ENCODE peak calls at places on chromosomes 13 and 19, in four cellular contexts. N, I, T and H are unnamed samples. For H3K4me1, the result is how much of the 10 kb centered on the place peaks cover.

GRCh38 chr19:13176345-13176744 is 26.1 kb downstream of the IER2 start:
- DNase-seq in N (no peak), I (no peak), T (no peak), H (no peak)

GRCh38 chr19:56748443-56748842 is 76.9 kb upstream of the ZNF835 start:
- DNase-seq in N (no peak), I (no peak), T (no peak), H (no peak)

GRCh38 chr19:12737666-12738351 is 512 bp downstream of the GET3 start:
- DNase-seq in N (no peak), I (no peak), T (no peak), H (no peak)

GRCh38 chr19:47619763-47620162 is 10.8 kb downstream of the BICRA start:
- DNase-seq in N (no peak), I (no peak), T (no peak), H (no peak)

GRCh38 chr19:19410553-19411550 is 5.4 kb downstream of the GATAD2A start:
- DNase-seq in N (no peak), I (no peak), T (no peak), H (no peak)

GRCh38 chr19:41226053-41226873 is 7.2 kb downstream of the AXL start:
- DNase-seq in N (peak), I (peak), T (peak), H (peak)

GRCh38 chr13:25608181-25608580 is 236.4 kb downstream of the ATP8A2 start:
- DNase-seq in N (no peak), I (no peak), T (no peak), H (no peak)

GRCh38 chr13:45367358-45367757 is 26.4 kb upstream of the TPT1 start:
- DNase-seq in N (peak), I (no peak), T (no peak), H (no peak)

GRCh38 chr13:43235028-43235427 is 211.6 kb downstream of the DNAJC15 start:
- DNase-seq in N (no peak), I (no peak), T (no peak), H (no peak)

GRCh38 chr13:27055501-27055900 is 116.1 kb downstream of the USP12 start:
- DNase-seq in N (no peak), I (no peak), T (no peak), H (no peak)

GRCh38 chr19:2338751-2339643 is 10.5 kb downstream of the SPPL2B start:
- DNase-seq in N (no peak), I (peak), T (no peak), H (no peak)

GRCh38 chr19:54429545-54430227 is 14.4 kb downstream of the TTYH1 start:
- DNase-seq in N (no peak), I (peak), T (no peak), H (no peak)

GRCh38 chr19:34513767-34514166 is 32.2 kb downstream of the WTIP start:
- DNase-seq in N (no peak), I (no peak), T (no peak), H (no peak)

GRCh38 chr19:9620842-9621155 is 233 bp downstream of the ZNF561 start:
- DNase-seq in N (no peak), I (no peak), T (no peak), H (no peak)

GRCh38 chr19:9622531-9622930 is 1.5 kb upstream of the ZNF561 start:
- DNase-seq in N (no peak), I (no peak), T (no peak), H (no peak)

GRCh38 chr19:9615828-9616227 is 5.2 kb downstream of the ZNF561 start:
- DNase-seq in N (no peak), I (no peak), T (no peak), H (no peak)

GRCh38 chr19:9621156-9622037 is at the start of gene ZNF561:
- DNase-seq in N (peak), I (peak), T (peak), H (peak)
- TF ChIP-seq POLR2A in N (no peak), I (peak), T (no peak), H (no peak)

DNA sequence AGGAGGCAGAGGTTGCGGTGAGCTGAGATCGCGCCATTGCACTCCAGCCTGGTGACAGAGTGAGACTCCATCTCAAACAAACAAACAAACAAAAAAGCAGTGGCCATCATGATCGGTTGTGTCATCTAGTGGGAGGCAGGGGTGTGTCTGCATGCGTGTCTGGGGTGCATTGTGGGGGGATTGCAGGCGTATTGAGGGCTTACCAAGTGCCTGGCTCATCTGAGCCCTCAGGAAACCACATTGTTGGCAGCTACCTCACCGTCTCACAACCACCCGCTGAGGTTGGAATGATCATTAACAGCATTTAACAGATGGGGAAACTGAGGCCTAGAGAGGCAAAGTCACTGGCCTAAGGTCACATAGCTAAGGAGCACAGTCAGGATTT is 30.5 kb downstream of the NFIC start:
- DNase-seq in N (no peak), I (no peak), T (no peak), H (no peak)
- H3K4me1 ChIP-seq in N (half or more), I (under half), T (under half), H (half or more)

GRCh38 chr13:51760592-51760991 is 43.4 kb downstream of the DHRS12 start:
- DNase-seq in N (no peak), I (no peak), T (no peak), H (no peak)
- TF ChIP-seq POLR2AphosphoS5 in N (no peak), I (no peak), T (no peak), H (no peak)

GRCh38 chr13:110340812-110341444 is 33.8 kb downstream of the COL4A2 start:
- DNase-seq in N (peak), I (no peak), T (no peak), H (peak)
- TF ChIP-seq POLR2A in N (no peak), I (no peak), T (no peak), H (peak)

GRCh38 chr13:48573213-48573612 is 40.3 kb upstream of the RCBTB2 start:
- DNase-seq in N (no peak), I (no peak), T (no peak), H (no peak)
- H3K4me1 ChIP-seq in N (under half), I (half or more), T (under half), H (under half)